ENCODE peak calls at places on chromosome 21, in seven cellular contexts. Z is heart right ventricle, T is tibial artery, H is fibroblast of lung, U is PC-9, A is aorta, V is upper lobe of right lung. G is an unnamed sample. For H3K4me1, the result is how much of the 10 kb centered on the place peaks cover.

GRCh38 chr21:34042735-34043134 is 30.6 kb upstream of the MRPS6 start:
- DNase-seq in Z (no peak), T (no peak), H (no peak), U (no peak), A (no peak), V (no peak), G (no peak)

GRCh38 chr21:18350216-18350615 is 53.4 kb downstream of the TMPRSS15 start:
- DNase-seq in Z (no peak), T (no peak), H (peak), U (no peak), A (no peak), V (no peak), G (no peak)

GRCh38 chr21:43712268-43712942 is 6.5 kb upstream of the PDXK start:
- DNase-seq in Z (no peak), T (no peak), H (peak), U (peak), A (peak), V (peak), G (no peak)

GRCh38 chr21:41808094-41808493 is 41.2 kb upstream of the RIPK4 start:
- DNase-seq in Z (no peak), T (no peak), H (no peak), U (no peak), A (no peak), V (no peak), G (no peak)

GRCh38 chr21:43932005-43932404 is 67.0 kb downstream of the AGPAT3 start:
- DNase-seq in Z (no peak), T (no peak), H (no peak), U (no peak), A (no peak), V (no peak), G (no peak)

GRCh38 chr21:18954415-18954972 is 550.9 kb upstream of the TMPRSS15 start:
- DNase-seq in Z (no peak), T (no peak), H (no peak), U (no peak), A (no peak), V (no peak), G (no peak)

GRCh38 chr21:28272272-28272992 is 720.2 kb downstream of the LTN1 start:
- DNase-seq in Z (no peak), T (no peak), H (no peak), U (no peak), A (no peak), V (no peak), G (no peak)

GRCh38 chr21:41458121-41458520 is 32.1 kb downstream of the MX1 start:
- DNase-seq in Z (no peak), T (no peak), H (no peak), U (no peak), A (no peak), V (no peak), G (no peak)

GRCh38 chr21:41466024-41466820 is 40.2 kb downstream of the MX1 start:
- DNase-seq in Z (no peak), T (no peak), H (peak), U (no peak), A (no peak), V (no peak), G (no peak)

GRCh38 chr21:41220208-41220733 is 52.3 kb downstream of the BACE2 start:
- DNase-seq in Z (no peak), T (no peak), H (no peak), U (no peak), A (no peak), V (no peak), G (no peak)

GRCh38 chr21:41086551-41086950 is 81.4 kb upstream of the BACE2 start:
- DNase-seq in Z (no peak), T (no peak), H (no peak), U (no peak), A (no peak), V (no peak), G (no peak)

GRCh38 chr21:29933088-29933487 is 6.7 kb downstream of the GRIK1 start:
- DNase-seq in Z (no peak), T (no peak), H (no peak), U (no peak), A (no peak), V (no peak), G (no peak)

GRCh38 chr21:34205811-34206635 is 132.6 kb downstream of the MRPS6 start:
- DNase-seq in Z (no peak), T (no peak), H (no peak), U (no peak), A (no peak), V (no peak), G (no peak)

GRCh38 chr21:28336299-28336698 is 656.4 kb downstream of the LTN1 start:
- DNase-seq in Z (no peak), T (no peak), H (peak), U (peak), A (no peak), V (no peak), G (peak)

GRCh38 chr21:8989883-8990325 is 1531.5 kb upstream of the TPTE start:
- DNase-seq in Z (no peak), T (no peak), H (peak), U (no peak), A (no peak), V (no peak), G (no peak)

GRCh38 chr21:35444391-35444790 is 395.3 kb upstream of the RUNX1 start:
- DNase-seq in Z (no peak), T (no peak), H (no peak), U (no peak), A (no peak), V (no peak), G (no peak)
- H3K4me1 ChIP-seq in Z (under half), T (under half), H (under half), U (under half), A (under half), V (under half), G (under half)

GRCh38 chr21:36477559-36477958 is 2.4 kb downstream of the CLDN14 start:
- DNase-seq in Z (no peak), T (no peak), H (no peak), U (no peak), A (no peak), V (no peak), G (no peak)

GRCh38 chr21:36472377-36472776 is 7.5 kb downstream of the CLDN14 start:
- DNase-seq in Z (no peak), T (no peak), H (no peak), U (no peak), A (no peak), V (no peak), G (no peak)

GRCh38 chr21:36477001-36477400 is 2.9 kb downstream of the CLDN14 start:
- DNase-seq in Z (no peak), T (no peak), H (no peak), U (no peak), A (no peak), V (no peak), G (no peak)

GRCh38 chr21:36473203-36473602 is 6.7 kb downstream of the CLDN14 start:
- DNase-seq in Z (no peak), T (no peak), H (no peak), U (no peak), A (no peak), V (no peak), G (no peak)

GRCh38 chr21:36474591-36474990 is 5.3 kb downstream of the CLDN14 start:
- DNase-seq in Z (no peak), T (no peak), H (no peak), U (no peak), A (no peak), V (peak), G (no peak)
- H3K4me1 ChIP-seq in Z (under half), T (under half), H (under half), U (under half), A (under half), V (under half), G (under half)

DNA sequence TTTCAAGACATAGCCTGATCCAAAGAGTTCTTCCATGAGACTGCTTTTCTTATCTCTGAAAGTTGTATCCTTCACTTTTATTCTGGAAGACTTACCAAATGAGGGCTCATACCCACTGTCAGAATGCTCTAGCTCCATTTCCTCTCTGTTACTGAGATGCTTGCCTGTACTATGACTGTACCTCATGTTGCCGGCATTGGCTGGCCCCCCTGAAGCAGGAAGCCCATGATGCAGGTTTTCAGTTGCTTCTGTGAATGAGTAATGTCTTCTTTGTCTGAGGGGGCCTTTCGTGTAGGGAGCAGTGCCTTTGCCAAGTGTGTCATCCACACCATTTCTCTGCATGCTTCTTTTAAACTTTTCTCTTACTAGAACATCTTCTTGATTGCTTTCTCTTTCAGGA is 39.5 kb downstream of the LCA5L start:
- DNase-seq in Z (no peak), T (no peak), H (no peak), U (no peak), A (no peak), V (no peak), G (no peak)
- H3K4me1 ChIP-seq in Z (under half), T (under half), H (under half), U (under half), A (under half), V (under half), G (under half)

DNA sequence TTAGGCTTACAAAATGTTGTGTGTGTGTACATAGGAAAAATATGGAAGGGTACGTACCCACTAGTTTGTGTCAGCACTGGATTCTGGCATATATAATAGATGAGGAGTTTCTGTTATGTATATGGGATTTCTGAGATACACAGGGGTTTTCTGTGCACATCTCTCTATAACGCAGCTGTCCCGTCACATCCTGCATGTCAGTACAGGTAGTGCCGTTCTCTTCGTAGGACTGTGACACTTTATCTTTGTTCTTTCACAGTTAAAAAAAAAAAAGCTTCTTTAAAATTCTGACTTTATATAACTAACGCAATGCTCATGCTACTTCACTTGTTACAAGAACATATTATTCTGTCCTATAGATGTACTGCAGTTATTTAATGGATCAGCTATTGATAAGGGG is 42.9 kb downstream of the ADARB1 start:
- DNase-seq in Z (no peak), T (no peak), H (no peak), U (no peak), A (no peak), V (no peak), G (no peak)
- H3K4me1 ChIP-seq in Z (under half), T (half or more), H (under half), U (under half), A (under half), V (under half), G (under half)

GRCh38 chr21:14080040-14080763 is 130.6 kb downstream of the LIPI start:
- DNase-seq in Z (no peak), T (no peak), H (no peak), U (no peak), A (no peak), V (no peak), G (no peak)
- H3K4me1 ChIP-seq in Z (under half), T (under half), H (under half), U (under half), A (under half), V (under half), G (under half)

GRCh38 chr21:32427958-32428623 is 15.6 kb downstream of the EVA1C start:
- DNase-seq in Z (no peak), T (no peak), H (no peak), U (no peak), A (no peak), V (no peak), G (no peak)

GRCh38 chr21:32425628-32426027 is 13.1 kb downstream of the EVA1C start:
- DNase-seq in Z (no peak), T (no peak), H (no peak), U (no peak), A (no peak), V (no peak), G (no peak)

GRCh38 chr21:32426066-32426465 is 13.6 kb downstream of the EVA1C start:
- DNase-seq in Z (no peak), T (no peak), H (no peak), U (no peak), A (no peak), V (no peak), G (no peak)

GRCh38 chr21:32424674-32425073 is 12.2 kb downstream of the EVA1C start:
- DNase-seq in Z (no peak), T (no peak), H (peak), U (no peak), A (no peak), V (no peak), G (no peak)

GRCh38 chr21:32426592-32427051 is 14.1 kb downstream of the EVA1C start:
- DNase-seq in Z (no peak), T (no peak), H (peak), U (no peak), A (no peak), V (peak), G (no peak)
- H3K4me1 ChIP-seq in Z (under half), T (under half), H (under half), U (under half), A (under half), V (under half), G (under half)